ENCODE peak calls at places on chromosomes 6 and 20, in five cellular contexts. One of them, this sample, is unnamed.

GRCh38 chr6:37122861-37123260 is 47.1 kb upstream of the PIM1 start:
- DNase-seq in heart right ventricle: no peak
- DNase-seq in cardiac muscle cell: no peak
- DNase-seq in psoas muscle: no peak
- DNase-seq in esophagus squamous epithelium: no peak
- DNase-seq in this sample: no peak

GRCh38 chr6:44415424-44415823 is 27.9 kb downstream of the CDC5L start:
- DNase-seq in heart right ventricle: no peak
- DNase-seq in cardiac muscle cell: no peak
- DNase-seq in psoas muscle: no peak
- DNase-seq in esophagus squamous epithelium: no peak
- DNase-seq in this sample: no peak

GRCh38 chr20:42530855-42531674 is 658.6 kb downstream of the PTPRT start:
- DNase-seq in heart right ventricle: no peak
- DNase-seq in cardiac muscle cell: peak; percentile 36
- DNase-seq in psoas muscle: no peak
- DNase-seq in esophagus squamous epithelium: no peak
- DNase-seq in this sample: no peak

GRCh38 chr20:45947110-45947866 is 12.8 kb downstream of the PCIF1 start:
- DNase-seq in heart right ventricle: no peak
- DNase-seq in cardiac muscle cell: no peak
- DNase-seq in psoas muscle: no peak
- DNase-seq in esophagus squamous epithelium: no peak
- DNase-seq in this sample: no peak

GRCh38 chr6:45737331-45738056 is 278.2 kb downstream of the CLIC5 start:
- DNase-seq in heart right ventricle: no peak
- DNase-seq in cardiac muscle cell: no peak
- DNase-seq in psoas muscle: no peak
- DNase-seq in esophagus squamous epithelium: no peak
- DNase-seq in this sample: no peak

GRCh38 chr6:1735239-1735803 is 125.6 kb downstream of the FOXC1 start:
- DNase-seq in heart right ventricle: no peak
- DNase-seq in cardiac muscle cell: no peak
- DNase-seq in psoas muscle: no peak
- DNase-seq in esophagus squamous epithelium: no peak
- DNase-seq in this sample: no peak

GRCh38 chr6:38233161-38233791 is 406.5 kb downstream of the BTBD9 start:
- DNase-seq in heart right ventricle: no peak
- DNase-seq in cardiac muscle cell: no peak
- DNase-seq in psoas muscle: no peak
- DNase-seq in esophagus squamous epithelium: no peak
- DNase-seq in this sample: no peak

GRCh38 chr6:149863846-149864577 is at the start of gene LRP11:
- DNase-seq in heart right ventricle: peak; percentile 85
- DNase-seq in cardiac muscle cell: peak; percentile 92
- DNase-seq in psoas muscle: peak; percentile 82
- DNase-seq in esophagus squamous epithelium: peak; percentile 26
- DNase-seq in this sample: no peak

GRCh38 chr6:90274481-90275030 is 22.1 kb downstream of the BACH2 start:
- DNase-seq in heart right ventricle: no peak
- DNase-seq in cardiac muscle cell: no peak
- DNase-seq in psoas muscle: no peak
- DNase-seq in esophagus squamous epithelium: peak; percentile 27
- DNase-seq in this sample: no peak

GRCh38 chr6:138622967-138623366 is 123.7 kb upstream of the NHSL1 start:
- DNase-seq in heart right ventricle: no peak
- DNase-seq in cardiac muscle cell: no peak
- DNase-seq in psoas muscle: no peak
- DNase-seq in esophagus squamous epithelium: no peak
- DNase-seq in this sample: no peak

GRCh38 chr20:49028684-49029083 is 17.4 kb upstream of the CSE1L start:
- DNase-seq in heart right ventricle: no peak
- DNase-seq in cardiac muscle cell: peak; percentile 42
- DNase-seq in psoas muscle: no peak
- DNase-seq in esophagus squamous epithelium: no peak
- DNase-seq in this sample: no peak

GRCh38 chr6:37092851-37093727 is 76.9 kb upstream of the PIM1 start:
- DNase-seq in heart right ventricle: no peak
- DNase-seq in cardiac muscle cell: no peak
- DNase-seq in psoas muscle: peak; percentile 38
- DNase-seq in esophagus squamous epithelium: no peak
- DNase-seq in this sample: no peak

GRCh38 chr20:50308513-50309279 is 118.1 kb downstream of the CEBPB start:
- DNase-seq in heart right ventricle: peak; percentile 89
- DNase-seq in cardiac muscle cell: peak; percentile 16
- DNase-seq in psoas muscle: peak; percentile 93
- DNase-seq in esophagus squamous epithelium: peak; percentile 67
- DNase-seq in this sample: peak; percentile 91
- H3K4me1 ChIP-seq in heart right ventricle: peaks cover 40% of the 10 kb centered on the region
- H3K4me1 ChIP-seq in cardiac muscle cell: peaks cover 6% of the 10 kb centered on the region
- H3K4me1 ChIP-seq in psoas muscle: peaks cover 49% of the 10 kb centered on the region
- H3K4me1 ChIP-seq in esophagus squamous epithelium: peaks cover 36% of the 10 kb centered on the region
- H3K4me1 ChIP-seq in this sample: peaks cover 20% of the 10 kb centered on the region

DNA sequence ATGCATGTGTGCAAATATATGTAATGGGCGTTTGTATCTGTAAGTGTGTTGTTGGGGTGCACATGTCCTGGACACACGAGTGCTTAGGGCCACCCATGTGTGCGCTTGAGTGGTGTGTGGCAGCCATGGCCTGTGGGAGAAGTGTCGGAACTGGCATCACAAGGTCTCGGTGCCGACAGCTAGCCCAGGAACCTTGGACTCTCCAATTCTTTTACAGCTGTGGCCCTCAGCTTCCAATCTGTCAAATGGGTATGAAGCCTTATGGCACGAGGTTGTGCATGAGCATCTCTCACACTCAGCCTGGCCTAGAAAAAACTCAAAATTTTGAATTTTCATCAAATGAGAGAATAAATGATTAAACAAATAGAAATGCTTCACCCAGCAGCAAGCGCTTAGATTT is 42.0 kb downstream of the SPDEF start:
- DNase-seq in heart right ventricle: no peak
- DNase-seq in cardiac muscle cell: no peak
- DNase-seq in psoas muscle: no peak
- DNase-seq in esophagus squamous epithelium: no peak
- DNase-seq in this sample: no peak
- H3K4me3 ChIP-seq in heart right ventricle: no peak overlapping the region
- H3K4me3 ChIP-seq in cardiac muscle cell: no peak overlapping the region
- H3K4me3 ChIP-seq in psoas muscle: no peak overlapping the region
- H3K4me3 ChIP-seq in esophagus squamous epithelium: no peak overlapping the region
- H3K4me3 ChIP-seq in this sample: no peak overlapping the region

GRCh38 chr6:137001977-137002302 is 42.8 kb downstream of the IL20RA start:
- DNase-seq in heart right ventricle: no peak
- DNase-seq in cardiac muscle cell: no peak
- DNase-seq in psoas muscle: no peak
- DNase-seq in esophagus squamous epithelium: no peak
- DNase-seq in this sample: no peak

GRCh38 chr6:137008204-137008603 is 36.6 kb downstream of the IL20RA start:
- DNase-seq in heart right ventricle: peak; percentile 40
- DNase-seq in cardiac muscle cell: no peak
- DNase-seq in psoas muscle: no peak
- DNase-seq in esophagus squamous epithelium: no peak
- DNase-seq in this sample: no peak

GRCh38 chr6:137002505-137002904 is 42.3 kb downstream of the IL20RA start:
- DNase-seq in heart right ventricle: no peak
- DNase-seq in cardiac muscle cell: no peak
- DNase-seq in psoas muscle: no peak
- DNase-seq in esophagus squamous epithelium: no peak
- DNase-seq in this sample: no peak

GRCh38 chr6:137006056-137006455 is 38.7 kb downstream of the IL20RA start:
- DNase-seq in heart right ventricle: no peak
- DNase-seq in cardiac muscle cell: no peak
- DNase-seq in psoas muscle: no peak
- DNase-seq in esophagus squamous epithelium: no peak
- DNase-seq in this sample: no peak

DNA sequence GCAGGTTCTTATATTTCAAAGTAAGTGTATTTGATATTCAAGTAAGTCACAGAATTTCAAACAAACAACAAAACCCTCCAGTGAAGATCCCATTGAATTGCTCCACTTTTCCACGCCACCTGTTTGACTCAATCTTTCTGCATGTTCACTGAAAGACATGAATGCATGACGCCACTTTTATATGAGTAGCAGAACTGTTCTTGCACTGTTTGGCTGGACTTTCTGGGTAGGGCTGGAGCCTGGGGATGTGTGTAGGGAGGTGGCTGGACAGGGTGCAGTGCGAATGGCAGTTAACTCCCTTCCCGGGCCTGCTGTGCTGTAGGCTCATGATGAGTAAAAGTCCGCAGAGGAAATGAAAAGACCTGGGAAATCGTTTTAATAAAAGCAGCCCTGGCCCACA is 39.7 kb downstream of the IL20RA start:
- DNase-seq in heart right ventricle: no peak
- DNase-seq in cardiac muscle cell: no peak
- DNase-seq in psoas muscle: no peak
- DNase-seq in esophagus squamous epithelium: no peak
- DNase-seq in this sample: no peak
- TF ChIP-seq CTCF in heart right ventricle: no peak
- TF ChIP-seq CTCF in cardiac muscle cell: no peak
- TF ChIP-seq CTCF in psoas muscle: no peak
- TF ChIP-seq CTCF in esophagus squamous epithelium: no peak
- TF ChIP-seq CTCF in this sample: no peak

GRCh38 chr20:34043025-34043424 is 49.3 kb downstream of the RALY start:
- DNase-seq in heart right ventricle: no peak
- DNase-seq in cardiac muscle cell: no peak
- DNase-seq in psoas muscle: no peak
- DNase-seq in esophagus squamous epithelium: no peak
- DNase-seq in this sample: no peak

GRCh38 chr20:34042286-34042685 is 48.6 kb downstream of the RALY start:
- DNase-seq in heart right ventricle: no peak
- DNase-seq in cardiac muscle cell: peak; percentile 76
- DNase-seq in psoas muscle: no peak
- DNase-seq in esophagus squamous epithelium: no peak
- DNase-seq in this sample: no peak

GRCh38 chr20:34037767-34038166 is 44.1 kb downstream of the RALY start:
- DNase-seq in heart right ventricle: no peak
- DNase-seq in cardiac muscle cell: no peak
- DNase-seq in psoas muscle: peak; percentile 24
- DNase-seq in esophagus squamous epithelium: no peak
- DNase-seq in this sample: no peak

GRCh38 chr20:34037121-34037520 is 43.4 kb downstream of the RALY start:
- DNase-seq in heart right ventricle: no peak
- DNase-seq in cardiac muscle cell: no peak
- DNase-seq in psoas muscle: no peak
- DNase-seq in esophagus squamous epithelium: no peak
- DNase-seq in this sample: no peak

GRCh38 chr20:34040300-34041015 is 46.7 kb downstream of the RALY start:
- DNase-seq in heart right ventricle: no peak
- DNase-seq in cardiac muscle cell: peak; percentile 53
- DNase-seq in psoas muscle: no peak
- DNase-seq in esophagus squamous epithelium: no peak
- DNase-seq in this sample: no peak
- H3K4me1 ChIP-seq in heart right ventricle: peaks cover 92% of the 10 kb centered on the region
- H3K4me1 ChIP-seq in cardiac muscle cell: peaks cover 72% of the 10 kb centered on the region
- H3K4me1 ChIP-seq in psoas muscle: peaks cover 89% of the 10 kb centered on the region
- H3K4me1 ChIP-seq in esophagus squamous epithelium: peaks cover 4% of the 10 kb centered on the region
- H3K4me1 ChIP-seq in this sample: peaks cover 69% of the 10 kb centered on the region

GRCh38 chr6:25876203-25876602 is 2.2 kb upstream of the SLC17A3 start:
- DNase-seq in heart right ventricle: no peak
- DNase-seq in cardiac muscle cell: no peak
- DNase-seq in psoas muscle: no peak
- DNase-seq in esophagus squamous epithelium: no peak
- DNase-seq in this sample: no peak

GRCh38 chr6:25872804-25873203 is 1.2 kb downstream of the SLC17A3 start:
- DNase-seq in heart right ventricle: no peak
- DNase-seq in cardiac muscle cell: no peak
- DNase-seq in psoas muscle: no peak
- DNase-seq in esophagus squamous epithelium: no peak
- DNase-seq in this sample: no peak

GRCh38 chr6:25874118-25874517 is at the start of gene SLC17A3:
- DNase-seq in heart right ventricle: no peak
- DNase-seq in cardiac muscle cell: no peak
- DNase-seq in psoas muscle: no peak
- DNase-seq in esophagus squamous epithelium: no peak
- DNase-seq in this sample: no peak

GRCh38 chr6:25875563-25875905 is 1.5 kb upstream of the SLC17A3 start:
- DNase-seq in heart right ventricle: no peak
- DNase-seq in cardiac muscle cell: no peak
- DNase-seq in psoas muscle: no peak
- DNase-seq in esophagus squamous epithelium: no peak
- DNase-seq in this sample: no peak

GRCh38 chr6:25874822-25875562 is 949 bp upstream of the SLC17A3 start:
- DNase-seq in heart right ventricle: no peak
- DNase-seq in cardiac muscle cell: no peak
- DNase-seq in psoas muscle: no peak
- DNase-seq in esophagus squamous epithelium: no peak
- DNase-seq in this sample: no peak
- H3K4me3 ChIP-seq in heart right ventricle: no peak overlapping the region
- H3K4me3 ChIP-seq in cardiac muscle cell: no peak overlapping the region
- H3K4me3 ChIP-seq in psoas muscle: no peak overlapping the region
- H3K4me3 ChIP-seq in esophagus squamous epithelium: no peak overlapping the region
- H3K4me3 ChIP-seq in this sample: no peak overlapping the region